ENCODE peak calls at places on chromosomes 2 and 18, in five cellular contexts. P is T-helper 1 cell; K is stomach; Z is Kasumi-1; J is activated CD4-positive, alpha-beta T cell treated with anti-CD3 and anti-CD28 coated beads, Interleukin-2, amount 10 ng/mL, durations not matched to agents 7 days and 5 days. C is an unnamed sample.

GRCh38 chr2:44945676-44946427 is 4.3 kb downstream of the SIX3 start:
- DNase-seq in P (no peak), K (no peak), Z (no peak), J (no peak), C (no peak)

GRCh38 chr2:209389124-209389523 is 34.7 kb upstream of the MAP2 start:
- DNase-seq in P (no peak), K (no peak), Z (no peak), J (no peak), C (no peak)

GRCh38 chr2:145682536-145683157 is 1162.7 kb upstream of the ZEB2 start:
- DNase-seq in P (no peak), K (no peak), Z (peak; percentile 21), J (no peak), C (no peak)

GRCh38 chr2:1707771-1708351 is 36.5 kb downstream of the PXDN start:
- DNase-seq in P (no peak), K (no peak), Z (peak; percentile 58), J (no peak), C (no peak)

GRCh38 chr2:43220982-43221659 is 5.3 kb downstream of the ZFP36L2 start:
- DNase-seq in P (peak; percentile 33), K (peak; percentile 50), Z (peak; percentile 85), J (peak; percentile 44), C (peak; percentile 47)

GRCh38 chr2:127401757-127402695 is 14.3 kb upstream of the MAP3K2 start:
- DNase-seq in P (no peak), K (no peak), Z (no peak), J (no peak), C (no peak)

GRCh38 chr2:96642564-96643350 is at the start of gene FER1L5:
- DNase-seq in P (no peak), K (no peak), Z (no peak), J (no peak), C (no peak)

GRCh38 chr2:75559633-75560021 is 1.1 kb downstream of the EVA1A start:
- DNase-seq in P (no peak), K (no peak), Z (no peak), J (no peak), C (no peak)

GRCh38 chr18:62981566-62981965 is 266.2 kb downstream of the PHLPP1 start:
- DNase-seq in P (no peak), K (no peak), Z (no peak), J (no peak), C (no peak)

GRCh38 chr2:695111-695510 is 17.9 kb upstream of the TMEM18 start:
- DNase-seq in P (no peak), K (peak; percentile 80), Z (no peak), J (no peak), C (no peak)

GRCh38 chr2:42025151-42025582 is 22.7 kb upstream of the PKDCC start:
- DNase-seq in P (no peak), K (no peak), Z (no peak), J (no peak), C (no peak)